ENCODE peak calls at places on chromosomes 1 and 21, in four cellular contexts. One of them, this sample, is unnamed.

GRCh38 chr1:181152892-181153633 is 64.6 kb downstream of the IER5 start:
- DNase-seq in kidney: peak; percentile 95
- DNase-seq in HCT116: no peak
- DNase-seq in SK-N-SH: peak; percentile 68
- DNase-seq in this sample: peak; percentile 56

GRCh38 chr1:207762622-207763021 is 10.8 kb downstream of the CD46 start:
- DNase-seq in kidney: peak; percentile 53
- DNase-seq in HCT116: no peak
- DNase-seq in SK-N-SH: no peak
- DNase-seq in this sample: no peak

GRCh38 chr1:117653732-117654484 is 48.1 kb downstream of the TENT5C start:
- DNase-seq in SK-N-SH: no peak
- DNase-seq in HCT116: no peak
- DNase-seq in kidney: no peak
- DNase-seq in this sample: no peak

GRCh38 chr1:61101461-61102440 is 19.4 kb downstream of the NFIA start:
- DNase-seq in HCT116: no peak
- DNase-seq in SK-N-SH: no peak
- DNase-seq in kidney: no peak
- DNase-seq in this sample: no peak

GRCh38 chr1:15370781-15371467 is 38.8 kb upstream of the EFHD2 start:
- DNase-seq in HCT116: no peak
- DNase-seq in SK-N-SH: peak; percentile 40
- DNase-seq in kidney: no peak
- DNase-seq in this sample: peak; percentile 70

GRCh38 chr1:90561384-90561783 is 155.7 kb downstream of the BARHL2 start:
- DNase-seq in kidney: no peak
- DNase-seq in HCT116: no peak
- DNase-seq in SK-N-SH: no peak
- DNase-seq in this sample: no peak

GRCh38 chr21:38352536-38353219 is 95.9 kb downstream of the KCNJ15 start:
- DNase-seq in SK-N-SH: peak; percentile 35
- DNase-seq in kidney: no peak
- DNase-seq in HCT116: peak; percentile 1
- DNase-seq in this sample: peak; percentile 59

GRCh38 chr1:53073899-53074311 is 11.9 kb downstream of the PODN start:
- DNase-seq in SK-N-SH: peak; percentile 28
- DNase-seq in HCT116: no peak
- DNase-seq in kidney: peak; percentile 71
- DNase-seq in this sample: no peak

GRCh38 chr1:199954701-199955100 is 72.8 kb upstream of the NR5A2 start:
- DNase-seq in HCT116: no peak
- DNase-seq in kidney: no peak
- DNase-seq in SK-N-SH: peak; percentile 44
- DNase-seq in this sample: peak; percentile 51

GRCh38 chr1:1232224-1232800 is at the start of gene B3GALT6:
- DNase-seq in kidney: peak; percentile 82
- DNase-seq in HCT116: no peak
- DNase-seq in SK-N-SH: no peak
- DNase-seq in this sample: no peak

GRCh38 chr1:211603191-211603701 is 24.3 kb upstream of the SLC30A1 start:
- DNase-seq in SK-N-SH: no peak
- DNase-seq in kidney: no peak
- DNase-seq in HCT116: no peak
- DNase-seq in this sample: no peak

GRCh38 chr1:202247104-202247503 is 53.5 kb downstream of the LGR6 start:
- DNase-seq in SK-N-SH: no peak
- DNase-seq in kidney: no peak
- DNase-seq in HCT116: no peak
- DNase-seq in this sample: no peak

GRCh38 chr1:3657578-3658230 is 5.4 kb downstream of the TP73 start:
- DNase-seq in kidney: peak; percentile 71
- DNase-seq in SK-N-SH: no peak
- DNase-seq in HCT116: no peak
- DNase-seq in this sample: no peak

GRCh38 chr1:43986712-43987111 is 4.7 kb upstream of the CCDC24 start:
- DNase-seq in HCT116: no peak
- DNase-seq in kidney: no peak
- DNase-seq in SK-N-SH: no peak
- DNase-seq in this sample: peak; percentile 79

GRCh38 chr1:150970818-150971582 is 3.6 kb downstream of the CERS2 start:
- DNase-seq in HCT116: no peak
- DNase-seq in SK-N-SH: no peak
- DNase-seq in kidney: peak; percentile 95
- DNase-seq in this sample: peak; percentile 76

GRCh38 chr1:165369255-165369848 is 12.8 kb upstream of the LMX1A start:
- DNase-seq in SK-N-SH: peak; percentile 72
- DNase-seq in kidney: peak; percentile 81
- DNase-seq in HCT116: peak; percentile 32
- DNase-seq in this sample: peak; percentile 60

GRCh38 chr1:23369335-23370013 is at the start of gene ZNF436:
- DNase-seq in SK-N-SH: peak; percentile 72
- DNase-seq in kidney: peak; percentile 90
- DNase-seq in HCT116: no peak
- DNase-seq in this sample: peak; percentile 85

GRCh38 chr1:157105988-157106812 is 6.6 kb upstream of the ETV3L start:
- DNase-seq in kidney: no peak
- DNase-seq in SK-N-SH: no peak
- DNase-seq in HCT116: no peak
- DNase-seq in this sample: no peak

GRCh38 chr1:157105298-157105987 is 5.8 kb upstream of the ETV3L start:
- DNase-seq in HCT116: no peak
- DNase-seq in SK-N-SH: no peak
- DNase-seq in kidney: no peak
- DNase-seq in this sample: no peak

GRCh38 chr1:157107702-157108101 is 8.1 kb upstream of the ETV3L start:
- DNase-seq in SK-N-SH: no peak
- DNase-seq in kidney: no peak
- DNase-seq in HCT116: no peak
- DNase-seq in this sample: no peak

GRCh38 chr1:157108448-157108847 is 8.8 kb upstream of the ETV3L start:
- DNase-seq in SK-N-SH: no peak
- DNase-seq in kidney: no peak
- DNase-seq in HCT116: no peak
- DNase-seq in this sample: no peak

DNA sequence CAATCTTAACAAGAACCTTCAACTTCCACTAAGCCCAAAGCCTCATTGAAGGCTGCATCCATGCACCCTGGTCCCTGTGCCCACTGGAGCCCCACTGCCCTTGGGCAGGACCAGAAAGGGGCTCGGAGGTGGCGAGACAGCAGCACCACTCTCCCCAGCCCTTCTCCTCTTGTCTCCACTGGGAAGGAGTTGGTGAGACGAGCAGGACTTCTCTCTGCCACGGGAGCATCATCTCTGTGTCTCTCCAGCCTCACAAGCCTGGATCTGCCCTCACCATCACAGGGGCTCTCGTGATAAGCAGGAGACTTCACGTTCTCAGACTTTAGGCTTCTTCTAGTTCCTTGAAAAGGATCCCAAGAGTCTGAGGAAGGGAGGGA is 7.2 kb upstream of the ETV3L start:
- DNase-seq in kidney: no peak
- DNase-seq in HCT116: no peak
- DNase-seq in SK-N-SH: no peak
- DNase-seq in this sample: no peak
- H3K9ac ChIP-seq in kidney: no peak overlapping the region
- H3K9ac ChIP-seq in HCT116: no peak overlapping the region
- H3K9ac ChIP-seq in SK-N-SH: peak overlapping the region; percentile 57
- H3K9ac ChIP-seq in this sample: no peak overlapping the region

GRCh38 chr21:34510148-34511142 is 1.6 kb downstream of the KCNE1 start:
- DNase-seq in HCT116: peak; percentile 18
- DNase-seq in SK-N-SH: peak; percentile 27
- DNase-seq in kidney: peak; percentile 88
- DNase-seq in this sample: peak; percentile 84
- TF ChIP-seq CTCF in HCT116: peak; percentile 71
- TF ChIP-seq CTCF in SK-N-SH: peak; percentile 79
- TF ChIP-seq CTCF in kidney: peak; percentile 91
- TF ChIP-seq CTCF in this sample: peak; percentile 82

GRCh38 chr21:35280221-35280620 is 231.1 kb upstream of the RUNX1 start:
- DNase-seq in SK-N-SH: no peak
- DNase-seq in HCT116: no peak
- DNase-seq in kidney: no peak
- DNase-seq in this sample: no peak

GRCh38 chr21:35273331-35273730 is 224.2 kb upstream of the RUNX1 start:
- DNase-seq in HCT116: no peak
- DNase-seq in SK-N-SH: no peak
- DNase-seq in kidney: no peak
- DNase-seq in this sample: peak; percentile 77

GRCh38 chr21:35275776-35276175 is 226.7 kb upstream of the RUNX1 start:
- DNase-seq in HCT116: no peak
- DNase-seq in kidney: no peak
- DNase-seq in SK-N-SH: no peak
- DNase-seq in this sample: no peak

GRCh38 chr21:35274090-35274489 is 225.0 kb upstream of the RUNX1 start:
- DNase-seq in SK-N-SH: no peak
- DNase-seq in HCT116: no peak
- DNase-seq in kidney: no peak
- DNase-seq in this sample: no peak

DNA sequence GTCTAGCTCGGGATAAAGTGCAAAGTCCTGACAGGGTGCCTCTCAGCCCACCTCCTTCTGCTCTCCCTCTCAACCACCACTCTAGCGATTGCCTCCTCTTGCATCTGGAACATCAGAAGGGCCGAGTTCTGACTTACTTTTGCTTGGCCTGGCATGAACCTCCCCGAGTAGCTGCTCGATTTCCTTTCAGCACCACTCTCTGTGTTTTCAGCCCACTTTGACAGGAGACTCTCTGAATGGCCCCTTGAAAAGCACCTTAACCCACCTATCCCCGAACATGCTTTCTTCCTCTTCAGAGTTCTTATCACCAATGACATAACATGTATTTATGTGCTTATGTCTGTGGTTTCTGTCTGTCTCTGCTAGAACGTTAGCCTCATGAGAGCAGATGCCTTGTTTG is 225.8 kb upstream of the RUNX1 start:
- DNase-seq in kidney: no peak
- DNase-seq in SK-N-SH: no peak
- DNase-seq in HCT116: no peak
- DNase-seq in this sample: no peak
- H3K9ac ChIP-seq in kidney: no peak overlapping the region
- H3K9ac ChIP-seq in SK-N-SH: no peak overlapping the region
- H3K9ac ChIP-seq in HCT116: no peak overlapping the region
- H3K9ac ChIP-seq in this sample: no peak overlapping the region

GRCh38 chr1:57010511-57010910 is 44.7 kb upstream of the C8B start:
- DNase-seq in HCT116: no peak
- DNase-seq in kidney: no peak
- DNase-seq in SK-N-SH: no peak
- DNase-seq in this sample: no peak
- TF ChIP-seq CTCF in HCT116: no peak
- TF ChIP-seq CTCF in kidney: no peak
- TF ChIP-seq CTCF in SK-N-SH: no peak
- TF ChIP-seq CTCF in this sample: no peak

GRCh38 chr1:162093095-162093494 is 23.6 kb downstream of the NOS1AP start:
- DNase-seq in kidney: no peak
- DNase-seq in HCT116: no peak
- DNase-seq in SK-N-SH: no peak
- DNase-seq in this sample: no peak

GRCh38 chr1:162094271-162094670 is 24.8 kb downstream of the NOS1AP start:
- DNase-seq in HCT116: no peak
- DNase-seq in SK-N-SH: no peak
- DNase-seq in kidney: no peak
- DNase-seq in this sample: no peak

GRCh38 chr1:162090378-162090777 is 20.9 kb downstream of the NOS1AP start:
- DNase-seq in SK-N-SH: no peak
- DNase-seq in HCT116: no peak
- DNase-seq in kidney: no peak
- DNase-seq in this sample: no peak

GRCh38 chr1:162089748-162090147 is 20.3 kb downstream of the NOS1AP start:
- DNase-seq in kidney: no peak
- DNase-seq in HCT116: no peak
- DNase-seq in SK-N-SH: no peak
- DNase-seq in this sample: no peak

DNA sequence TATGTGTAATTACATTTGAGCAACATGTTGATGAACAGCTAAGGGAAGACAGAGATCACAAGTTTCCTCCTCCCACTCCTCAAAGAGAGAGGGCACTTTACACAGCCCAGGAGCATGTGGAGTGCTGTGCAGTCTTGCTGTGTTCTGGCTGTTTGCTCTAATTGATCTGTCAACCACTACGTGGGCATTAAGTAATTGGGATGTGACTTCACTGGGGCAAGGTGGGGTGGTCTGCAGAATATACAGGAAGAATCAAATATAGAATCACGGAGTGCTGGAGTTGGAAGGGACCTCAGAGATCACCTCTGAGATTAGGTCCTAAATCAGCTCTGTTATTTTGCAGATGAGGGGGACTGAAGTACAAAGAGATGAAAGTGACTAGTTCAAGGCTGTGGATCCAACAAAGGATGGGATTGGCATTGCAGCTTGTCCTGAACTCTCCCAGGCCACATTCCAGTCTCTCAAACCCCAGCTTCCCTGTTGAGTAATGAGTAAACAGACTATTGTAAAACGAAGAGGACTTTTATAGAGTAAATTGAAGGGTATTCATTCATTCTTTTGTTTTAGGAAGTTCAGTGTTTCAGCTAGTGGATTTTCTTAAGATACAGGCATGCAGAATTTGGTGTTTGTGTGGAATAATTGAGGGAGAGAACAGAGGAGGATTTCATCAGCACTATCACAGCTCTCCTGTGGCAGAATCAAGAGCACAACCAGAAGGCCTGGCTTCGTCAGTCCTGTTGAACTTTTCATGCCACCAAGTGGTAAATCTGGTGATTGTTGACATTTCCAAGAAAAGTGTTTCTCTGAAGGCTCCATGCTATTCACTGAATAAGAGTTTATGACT is 22.4 kb downstream of the NOS1AP start:
- DNase-seq in HCT116: no peak
- DNase-seq in SK-N-SH: no peak
- DNase-seq in kidney: no peak
- DNase-seq in this sample: no peak
- H3K9ac ChIP-seq in HCT116: no peak overlapping the region
- H3K9ac ChIP-seq in SK-N-SH: no peak overlapping the region
- H3K9ac ChIP-seq in kidney: no peak overlapping the region
- H3K9ac ChIP-seq in this sample: no peak overlapping the region

DNA sequence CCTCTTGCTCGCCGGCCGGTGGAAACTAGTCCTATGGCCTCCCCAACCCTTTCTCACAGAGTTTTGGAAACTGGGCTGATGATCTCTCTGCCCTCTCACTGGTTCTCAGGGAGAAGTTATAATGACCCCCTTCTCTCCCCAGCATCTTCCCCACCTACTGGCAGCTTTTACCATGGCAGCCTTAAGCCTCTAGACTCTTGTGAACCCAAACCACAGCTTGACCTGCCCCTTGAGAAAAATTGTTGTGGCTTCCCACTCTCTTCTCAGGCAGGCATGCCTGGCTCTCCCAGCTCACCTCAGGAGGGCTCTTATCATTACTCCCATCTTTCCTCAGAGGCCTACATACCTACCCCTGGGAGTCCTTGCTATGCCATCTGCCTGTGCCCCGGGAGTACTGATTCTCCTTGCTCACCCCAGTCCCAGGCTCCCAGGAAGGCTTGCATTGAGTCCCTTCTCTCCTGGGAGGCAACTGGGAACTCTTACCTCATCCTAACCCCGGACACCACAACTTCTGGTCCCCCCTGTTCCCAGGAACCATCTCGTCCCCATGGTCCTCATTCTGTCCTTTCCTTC is 1.6 kb downstream of the NSUN4 start:
- DNase-seq in HCT116: no peak
- DNase-seq in SK-N-SH: peak; percentile 26
- DNase-seq in kidney: no peak
- DNase-seq in this sample: no peak
- TF ChIP-seq CTCF in HCT116: peak; percentile 45
- TF ChIP-seq CTCF in SK-N-SH: peak; percentile 36
- TF ChIP-seq CTCF in kidney: no peak
- TF ChIP-seq CTCF in this sample: no peak

This sample was measured in colonic mucosa.